ENCODE peak calls at places on chromosomes 4 and X, in four cellular contexts. S is tibial nerve, C is foreskin fibroblast, W is osteocyte. T is an unnamed sample.

GRCh38 chr4:25320374-25321172 is 8.0 kb downstream of the ZCCHC4 start:
- DNase-seq in S (no peak), C (peak; percentile 91), W (no peak), T (peak; percentile 25)

GRCh38 chr4:10237131-10237530 is 120.5 kb upstream of the WDR1 start:
- DNase-seq in S (no peak), C (no peak), W (no peak), T (no peak)

GRCh38 chrX:44946771-44947170 is 73.8 kb downstream of the KDM6A start:
- DNase-seq in S (no peak), C (peak; percentile 30), W (no peak), T (no peak)

GRCh38 chr4:86718152-86718551 is 124.0 kb downstream of the PTPN13 start:
- DNase-seq in S (no peak), C (no peak), W (no peak), T (no peak)

GRCh38 chr4:155811171-155811570 is 52.4 kb downstream of the GUCY1B1 start:
- DNase-seq in S (no peak), C (no peak), W (no peak), T (no peak)

GRCh38 chr4:71130827-71131603 is 137.6 kb downstream of the DCK start:
- DNase-seq in S (no peak), C (peak; percentile 49), W (no peak), T (no peak)

GRCh38 chr4:116531026-116531425 is 554.4 kb downstream of the TRAM1L1 start:
- DNase-seq in S (no peak), C (no peak), W (no peak), T (no peak)

GRCh38 chr4:78296261-78296660 is 239.1 kb downstream of the FRAS1 start:
- DNase-seq in S (no peak), C (no peak), W (no peak), T (no peak)

GRCh38 chr4:7291372-7292135 is 99.2 kb downstream of the SORCS2 start:
- DNase-seq in S (peak; percentile 53), C (peak; percentile 23), W (no peak), T (no peak)

GRCh38 chr4:118224239-118224829 is 128.5 kb downstream of the PRSS12 start:
- DNase-seq in S (no peak), C (peak; percentile 76), W (no peak), T (peak; percentile 18)

GRCh38 chrX:110208092-110208491 is 109.8 kb downstream of the AMMECR1 start:
- DNase-seq in S (no peak), C (no peak), W (no peak), T (no peak)

GRCh38 chr4:185726931-185727330 is 85.1 kb downstream of the SORBS2 start:
- DNase-seq in S (no peak), C (no peak), W (no peak), T (no peak)

GRCh38 chrX:134654398-134655012 is 3.8 kb downstream of the PLAC1 start:
- DNase-seq in S (no peak), C (peak; percentile 44), W (no peak), T (no peak)

GRCh38 chrX:48966796-48967579 is 4.7 kb downstream of the KCND1 start:
- DNase-seq in S (no peak), C (peak; percentile 52), W (no peak), T (no peak)

GRCh38 chrX:50903387-50904027 is 7.0 kb upstream of the BMP15 start:
- DNase-seq in S (no peak), C (peak; percentile 2), W (no peak), T (peak; percentile 38)

GRCh38 chrX:139864613-139865012 is 68.2 kb downstream of the ATP11C start:
- DNase-seq in S (no peak), C (no peak), W (no peak), T (no peak)

GRCh38 chr4:153532227-153532626 is 66.1 kb downstream of the TMEM131L start:
- DNase-seq in S (no peak), C (no peak), W (no peak), T (no peak)

GRCh38 chrX:22338740-22339139 is 66.0 kb downstream of the CBLL2 start:
- DNase-seq in S (no peak), C (no peak), W (no peak), T (no peak)

GRCh38 chr4:87120411-87121162 is 99.8 kb downstream of the KLHL8 start:
- DNase-seq in S (peak; percentile 34), C (no peak), W (no peak), T (no peak)

GRCh38 chrX:101686574-101686973 is 26.9 kb upstream of the ARMCX2 start:
- DNase-seq in S (no peak), C (no peak), W (no peak), T (no peak)

GRCh38 chrX:153411988-153412574 is 809 bp downstream of the ZFP92 start:
- DNase-seq in S (no peak), C (no peak), W (no peak), T (no peak)

GRCh38 chr4:169071781-169072180 is 61.7 kb upstream of the CBR4 start:
- DNase-seq in S (no peak), C (no peak), W (no peak), T (no peak)

GRCh38 chr4:44425614-44426208 is 22.9 kb downstream of the KCTD8 start:
- DNase-seq in S (no peak), C (no peak), W (no peak), T (no peak)

GRCh38 chr4:144174401-144175067 is 34.0 kb upstream of the GYPA start:
- DNase-seq in S (peak; percentile 18), C (peak; percentile 77), W (no peak), T (peak; percentile 36)

GRCh38 chr4:168555437-168555836 is 58.6 kb downstream of the PALLD start:
- DNase-seq in S (no peak), C (no peak), W (no peak), T (no peak)

GRCh38 chr4:97892596-97893266 is 250.5 kb downstream of the STPG2 start:
- DNase-seq in S (no peak), C (no peak), W (no peak), T (no peak)

GRCh38 chrX:2705036-2705435 is 13.9 kb downstream of the CD99 start:
- DNase-seq in S (peak; percentile 43), C (peak; percentile 79), W (no peak), T (no peak)

GRCh38 chrX:9189286-9189685 is 155.4 kb upstream of the FAM9B start:
- DNase-seq in S (no peak), C (no peak), W (no peak), T (no peak)

GRCh38 chrX:33339219-33339618 is 127.9 kb upstream of the DMD start:
- DNase-seq in S (no peak), C (no peak), W (no peak), T (no peak)

GRCh38 chr4:112896326-112896892 is 153.0 kb upstream of the ANK2 start:
- DNase-seq in S (no peak), C (no peak), W (no peak), T (no peak)

GRCh38 chr4:112898357-112899141 is 150.9 kb upstream of the ANK2 start:
- DNase-seq in S (no peak), C (no peak), W (no peak), T (no peak)

GRCh38 chr4:112895785-112896184 is 153.7 kb upstream of the ANK2 start:
- DNase-seq in S (no peak), C (peak; percentile 24), W (no peak), T (no peak)

GRCh38 chr4:112894951-112895350 is 154.5 kb upstream of the ANK2 start:
- DNase-seq in S (no peak), C (no peak), W (no peak), T (no peak)

GRCh38 chr4:112897548-112897947 is 151.9 kb upstream of the ANK2 start:
- DNase-seq in S (no peak), C (peak; percentile 20), W (no peak), T (no peak)
- TF ChIP-seq CTCF in S (no peak), C (no peak), W (no peak), T (no peak)

GRCh38 chr4:151646322-151646721 is 114.5 kb downstream of the GATB start:
- DNase-seq in S (no peak), C (no peak), W (no peak), T (no peak)
- TF ChIP-seq CTCF in S (no peak), C (peak; percentile 10), W (no peak), T (no peak)

DNA sequence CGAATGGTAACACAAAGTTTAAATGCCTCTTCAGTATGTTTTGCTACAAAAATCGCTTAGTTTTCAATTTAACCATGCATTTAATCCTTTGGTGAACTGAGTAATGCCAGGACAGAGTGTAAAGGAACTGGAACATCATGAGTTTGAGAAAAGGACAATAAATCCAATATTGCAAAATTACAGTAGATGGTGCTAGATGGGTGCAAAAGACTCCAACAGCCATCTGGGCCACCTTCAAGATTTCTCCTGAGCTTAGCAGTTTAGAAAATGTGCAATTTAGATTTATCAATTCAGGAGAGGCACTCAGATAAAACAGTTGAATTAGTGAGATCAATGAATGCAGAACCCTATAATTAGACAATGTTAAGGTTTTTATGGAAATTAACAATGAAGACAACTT is 33.2 kb upstream of the MID1IP1 start:
- DNase-seq in S (no peak), C (peak; percentile 56), W (no peak), T (peak; percentile 11)
- TF ChIP-seq CTCF in S (peak; percentile 26), C (peak; percentile 18), W (peak; percentile 62), T (peak; percentile 28)

GRCh38 chrX:68665502-68665901 is 18.0 kb downstream of the STARD8 start:
- DNase-seq in S (no peak), C (no peak), W (no peak), T (no peak)
- TF ChIP-seq CTCF in S (no peak), C (no peak), W (no peak), T (no peak)

GRCh38 chr4:56723201-56723605 is 42.1 kb upstream of the HOPX start:
- DNase-seq in S (no peak), C (no peak), W (no peak), T (no peak)

GRCh38 chr4:56728512-56728911 is 47.4 kb upstream of the HOPX start:
- DNase-seq in S (peak; percentile 70), C (peak; percentile 97), W (no peak), T (no peak)

GRCh38 chr4:56730097-56730496 is 49.0 kb upstream of the HOPX start:
- DNase-seq in S (no peak), C (no peak), W (no peak), T (no peak)

GRCh38 chr4:56723831-56724230 is 42.7 kb upstream of the HOPX start:
- DNase-seq in S (no peak), C (no peak), W (no peak), T (no peak)

DNA sequence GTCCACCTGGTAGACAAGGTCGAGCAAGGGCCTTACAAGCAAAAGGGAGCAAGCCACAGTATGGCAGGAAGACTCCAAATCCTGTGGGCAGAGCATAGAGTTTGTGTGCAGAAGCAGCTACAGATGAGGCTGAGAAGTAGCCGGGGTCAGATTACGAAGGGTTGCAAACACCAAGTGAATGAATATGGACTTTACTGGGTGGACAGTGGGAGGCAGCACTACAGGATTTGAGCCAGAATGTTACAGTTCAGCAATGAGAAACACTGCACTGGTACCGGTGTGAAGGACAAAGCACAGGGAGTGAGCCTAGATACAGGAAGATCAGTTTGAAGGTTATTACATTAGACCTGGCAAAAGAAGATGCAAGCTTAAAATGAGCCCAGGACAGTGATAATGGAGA is 46.1 kb upstream of the HOPX start:
- DNase-seq in S (no peak), C (peak; percentile 70), W (no peak), T (no peak)
- TF ChIP-seq CTCF in S (no peak), C (no peak), W (no peak), T (no peak)

DNA sequence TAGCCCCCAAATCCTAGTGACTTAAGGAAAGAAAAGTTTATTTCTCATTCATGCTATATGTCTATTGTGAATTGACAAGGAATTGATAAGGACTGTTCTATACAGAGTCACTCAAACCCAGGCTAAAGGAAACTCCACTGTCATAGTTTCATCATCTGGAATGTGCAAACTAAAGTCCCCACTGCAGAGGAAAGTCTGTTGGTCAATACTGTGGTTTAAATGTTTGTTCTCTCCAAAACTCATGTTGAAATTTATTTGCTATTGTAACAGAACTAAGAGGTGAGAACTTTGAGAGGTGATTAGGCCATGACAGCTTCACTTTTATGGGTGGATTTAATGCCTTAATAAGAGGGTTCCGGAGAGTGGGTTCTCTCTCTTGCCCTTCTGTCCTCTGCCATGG is 149.6 kb downstream of the COX18 start:
- DNase-seq in S (no peak), C (no peak), W (no peak), T (no peak)
- TF ChIP-seq CTCF in S (no peak), C (no peak), W (no peak), T (no peak)